ENCODE peak calls at places on chromosomes 4 and X, in eight cellular contexts. D is naive thymus-derived CD8-positive, alpha-beta T cell; B is SK-N-DZ; Q is HTR-8/SVneo; U is head of caudate nucleus; W is activated gamma-delta T cell treated with anti-CD3 and anti-CD28 coated beads, Interleukin-2, amount 50 U/mL, for 16 hours; H is kidney tubule cell; N is LoVo. C is an unnamed sample.

GRCh38 chr4:156705291-156705690 is 266.3 kb downstream of the PDGFC start:
- DNase-seq in D (no peak), B (no peak), Q (no peak), U (no peak), W (no peak), H (peak), N (no peak), C (no peak)

GRCh38 chr4:123463869-123464268 is 67.3 kb downstream of the SPRY1 start:
- DNase-seq in D (no peak), B (no peak), Q (no peak), U (no peak), W (no peak), H (no peak), N (no peak), C (no peak)

GRCh38 chrX:145630081-145630480 is 187.5 kb upstream of the SLITRK2 start:
- DNase-seq in D (no peak), B (no peak), Q (no peak), U (no peak), W (no peak), H (no peak), N (no peak), C (no peak)

GRCh38 chr4:9762823-9763475 is 18.5 kb upstream of the DRD5 start:
- DNase-seq in D (no peak), B (peak), Q (peak), U (peak), W (no peak), H (peak), N (peak), C (peak)

GRCh38 chr4:56686537-56687231 is 5.6 kb upstream of the HOPX start:
- DNase-seq in D (no peak), B (no peak), Q (no peak), U (no peak), W (no peak), H (no peak), N (no peak), C (no peak)

GRCh38 chr4:106092361-106093040 is 197.2 kb downstream of the NPNT start:
- DNase-seq in D (no peak), B (no peak), Q (no peak), U (no peak), W (no peak), H (no peak), N (no peak), C (no peak)

GRCh38 chr4:14117575-14118228 is 490.2 kb upstream of the BOD1L1 start:
- DNase-seq in D (no peak), B (no peak), Q (no peak), U (no peak), W (no peak), H (no peak), N (no peak), C (no peak)

GRCh38 chrX:38804481-38805293 is 3.4 kb downstream of the MID1IP1 start:
- DNase-seq in D (peak), B (peak), Q (no peak), U (no peak), W (peak), H (peak), N (peak), C (peak)

GRCh38 chr4:143118666-143119065 is 66.1 kb upstream of the USP38 start:
- DNase-seq in D (no peak), B (no peak), Q (no peak), U (no peak), W (no peak), H (no peak), N (no peak), C (no peak)

GRCh38 chrX:47539860-47540259 is 21.1 kb upstream of the ARAF start:
- DNase-seq in D (no peak), B (no peak), Q (no peak), U (no peak), W (no peak), H (no peak), N (no peak), C (no peak)

GRCh38 chr4:149901128-149901527 is 85.5 kb upstream of the IQCM start:
- DNase-seq in D (no peak), B (no peak), Q (no peak), U (no peak), W (no peak), H (no peak), N (no peak), C (no peak)

GRCh38 chrX:2645563-2645962 is 45.5 kb upstream of the CD99 start:
- DNase-seq in D (no peak), B (no peak), Q (no peak), U (no peak), W (no peak), H (no peak), N (no peak), C (no peak)